ENCODE peak calls at places on chromosomes 4 and X, in eight cellular contexts. E is foreskin keratinocyte, F is AG09309, I is activated B cell treated with CpG ODN at 0.5 μM for 24 hours, H is HL-60, O is neural crest cell, Z is tibial artery, A is right atrium auricular region. R is an unnamed sample.

GRCh38 chr4:168569066-168569908 is 72.4 kb downstream of the PALLD start:
- DNase-seq in E (peak), Z (no peak), H (no peak), I (no peak), A (no peak), O (no peak), F (no peak), R (no peak)

GRCh38 chr4:117702353-117702752 is 331.9 kb upstream of the NDST3 start:
- DNase-seq in H (no peak), A (no peak), F (no peak), I (no peak), Z (no peak), E (no peak), O (no peak), R (no peak)

GRCh38 chr4:156977435-156978160 is 6.0 kb upstream of the PDGFC start:
- DNase-seq in E (peak), I (no peak), O (no peak), H (no peak), Z (no peak), F (peak), A (no peak), R (no peak)

GRCh38 chr4:112296949-112297483 is at the start of gene ALPK1:
- DNase-seq in Z (no peak), E (peak), F (peak), A (no peak), I (no peak), H (peak), O (no peak), R (no peak)

GRCh38 chr4:27154706-27155105 is 294.1 kb downstream of the STIM2 start:
- DNase-seq in H (no peak), E (peak), A (no peak), F (peak), O (no peak), Z (no peak), I (no peak), R (no peak)

GRCh38 chr4:154312246-154312645 is 179.4 kb downstream of the DCHS2 start:
- DNase-seq in O (no peak), E (no peak), A (no peak), Z (no peak), H (no peak), F (no peak), I (no peak), R (no peak)

GRCh38 chrX:29726811-29727210 is 488.6 kb upstream of the MAGEB2 start:
- DNase-seq in I (no peak), H (no peak), F (no peak), O (no peak), E (no peak), Z (no peak), A (no peak), R (no peak)

GRCh38 chr4:141425124-141425523 is 204.4 kb downstream of the ZNF330 start:
- DNase-seq in Z (no peak), O (no peak), E (peak), I (no peak), F (peak), H (no peak), A (no peak), R (no peak)

GRCh38 chrX:38375888-38376287 is 23.5 kb downstream of the OTC start:
- DNase-seq in A (no peak), O (peak), Z (no peak), I (no peak), E (peak), F (no peak), H (no peak), R (no peak)

GRCh38 chr4:183130328-183131155 is 31.5 kb downstream of the WWC2 start:
- DNase-seq in O (no peak), E (peak), A (no peak), H (no peak), Z (no peak), I (no peak), F (no peak), R (no peak)

GRCh38 chr4:61440306-61440705 is 240.2 kb downstream of the ADGRL3 start:
- DNase-seq in I (no peak), F (no peak), A (no peak), E (no peak), O (no peak), Z (no peak), H (no peak), R (no peak)

GRCh38 chr4:2397596-2398379 is 20.7 kb downstream of the ZFYVE28 start:
- DNase-seq in A (no peak), E (no peak), I (no peak), F (no peak), O (no peak), Z (no peak), H (no peak), R (no peak)

GRCh38 chr4:2395038-2395437 is 23.4 kb downstream of the ZFYVE28 start:
- DNase-seq in F (no peak), O (no peak), E (no peak), Z (no peak), I (no peak), A (no peak), H (no peak), R (no peak)

GRCh38 chr4:2394544-2394943 is 23.9 kb downstream of the ZFYVE28 start:
- DNase-seq in E (no peak), Z (no peak), H (no peak), A (no peak), O (no peak), F (no peak), I (no peak), R (no peak)

GRCh38 chr4:2395584-2395983 is 22.9 kb downstream of the ZFYVE28 start:
- DNase-seq in F (no peak), H (no peak), A (no peak), I (no peak), Z (no peak), E (no peak), O (no peak), R (no peak)

GRCh38 chr4:2396781-2397368 is 21.6 kb downstream of the ZFYVE28 start:
- DNase-seq in O (no peak), A (no peak), E (no peak), Z (no peak), F (no peak), I (no peak), H (no peak), R (no peak)
- TF ChIP-seq CTCF in O (no peak), A (no peak), E (no peak), Z (no peak), F (no peak), I (no peak), H (no peak), R (no peak)

GRCh38 chr4:152820073-152820472 is 40.3 kb downstream of the ARFIP1 start:
- DNase-seq in A (no peak), E (no peak), O (no peak), F (no peak), Z (no peak), I (no peak), H (no peak), R (no peak)
- TF ChIP-seq CTCF in A (no peak), E (no peak), O (no peak), F (no peak), Z (no peak), I (no peak), H (no peak), R (peak)

DNA sequence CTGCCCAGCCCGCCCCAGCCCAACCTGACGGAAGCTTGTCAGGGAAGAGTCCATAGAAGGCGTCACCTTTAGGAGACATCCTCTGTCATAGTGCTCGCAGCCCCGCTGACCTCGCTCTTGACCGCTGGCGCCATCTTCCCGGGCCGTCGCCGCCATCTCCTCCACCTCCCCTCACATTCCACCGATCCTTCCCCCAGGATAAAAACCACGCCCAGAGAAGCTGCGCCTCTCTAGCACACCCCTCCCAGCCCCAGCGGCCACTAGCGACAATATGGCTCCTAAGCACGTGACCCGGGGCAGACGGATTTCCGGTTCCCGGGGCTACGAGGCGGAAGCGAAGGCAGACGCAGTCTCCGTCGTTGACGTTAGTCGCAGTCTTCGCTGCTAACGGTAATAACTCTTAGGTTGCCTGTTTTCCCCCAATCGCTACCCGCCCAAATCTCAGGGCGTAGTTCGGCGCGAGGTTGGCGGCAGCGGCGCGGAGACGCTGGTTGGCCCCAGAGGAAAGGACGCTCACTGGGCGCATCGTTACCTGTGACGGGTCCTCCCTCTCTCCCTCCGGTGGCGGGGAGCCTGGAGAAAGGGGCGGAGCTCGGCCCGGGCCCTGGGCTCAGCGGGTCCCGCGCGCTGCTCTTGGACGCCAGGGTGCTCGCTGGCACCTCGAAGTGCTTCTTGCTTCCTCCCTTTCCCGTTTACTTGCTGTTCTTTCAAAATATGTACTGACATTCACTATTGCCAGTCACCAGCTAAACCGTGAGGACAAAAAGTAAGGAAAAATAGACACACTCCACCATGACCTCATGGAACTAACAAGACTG is at the start of the genes RCHY1 and THAP6:
- DNase-seq in E (peak), O (peak), A (peak), Z (peak), F (peak), H (peak), I (peak), R (peak)
- TF ChIP-seq CTCF in E (no peak), O (peak), A (peak), Z (no peak), F (peak), H (no peak), I (no peak), R (no peak)

DNA sequence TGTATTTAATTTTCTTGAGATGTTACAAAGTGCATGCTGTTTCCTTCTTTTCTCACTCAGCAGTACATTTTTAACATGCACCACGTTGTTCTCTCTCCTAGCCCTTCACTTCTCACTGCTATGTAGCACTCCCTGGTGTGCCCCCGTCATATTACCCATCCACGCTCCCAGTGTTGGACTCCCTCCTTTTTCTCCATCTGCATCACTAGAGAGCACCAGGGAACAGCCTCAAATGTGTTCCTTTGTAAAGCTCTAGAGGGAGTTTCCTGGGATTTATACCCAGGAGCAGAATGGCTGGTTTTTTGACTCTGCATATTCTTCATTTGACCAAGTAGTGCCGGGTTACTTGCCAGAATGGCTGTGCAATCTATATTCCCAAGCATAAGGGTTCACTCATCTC is 240.3 kb upstream of the ANXA3 start:
- DNase-seq in F (no peak), Z (no peak), I (no peak), O (no peak), E (no peak), H (no peak), A (no peak), R (no peak)
- TF ChIP-seq CTCF in F (no peak), Z (no peak), I (no peak), O (no peak), E (peak), H (no peak), A (no peak), R (no peak)

GRCh38 chr4:133058701-133059100 is 90.4 kb upstream of the PCDH10 start:
- DNase-seq in E (no peak), F (no peak), H (no peak), A (no peak), I (no peak), Z (no peak), O (no peak), R (no peak)
- TF ChIP-seq CTCF in E (no peak), F (no peak), H (no peak), A (no peak), I (no peak), Z (no peak), O (no peak), R (no peak)

GRCh38 chr4:18815779-18816173 is 794.2 kb upstream of the LCORL start:
- DNase-seq in A (no peak), E (no peak), F (no peak), Z (no peak), I (no peak), O (no peak), H (no peak), R (no peak)
- TF ChIP-seq CTCF in A (peak), E (peak), F (no peak), Z (no peak), I (no peak), O (no peak), H (no peak), R (no peak)

DNA sequence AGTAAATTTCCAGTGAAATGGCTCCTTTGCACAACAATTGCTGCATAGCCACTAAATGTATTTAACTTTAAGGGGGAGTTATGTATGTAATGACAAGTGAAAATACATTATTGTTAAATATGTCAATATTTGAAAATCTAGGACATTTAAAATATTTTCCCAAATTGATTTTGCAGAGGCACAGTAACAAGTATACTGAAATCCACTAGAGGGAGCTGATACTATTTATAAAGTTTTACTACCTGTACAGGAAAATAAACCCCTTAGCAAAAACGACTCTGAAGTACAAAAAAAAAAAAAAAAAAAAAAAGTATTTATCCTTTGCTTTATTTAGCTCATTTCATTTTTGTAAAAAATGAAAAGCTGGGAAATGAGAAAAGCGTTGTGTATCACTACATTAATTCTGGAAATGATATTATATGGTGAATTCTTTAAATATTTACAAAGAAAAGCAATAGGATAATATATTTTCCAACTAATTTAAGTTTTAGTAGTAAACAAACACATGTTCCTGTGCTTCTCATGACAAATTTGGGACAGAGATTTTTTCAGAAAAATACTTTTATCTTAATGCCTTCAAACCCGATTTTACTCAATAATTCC is 727.7 kb downstream of the DMD start:
- DNase-seq in E (peak), O (no peak), H (no peak), I (no peak), A (no peak), F (no peak), Z (no peak), R (no peak)
- TF ChIP-seq CTCF in E (peak), O (peak), H (no peak), I (no peak), A (peak), F (no peak), Z (peak), R (peak)